ENCODE peak calls at places on chromosomes 3 and 15, in five cellular contexts. V is ovary, J is body of pancreas, O is esophagus muscularis mucosa, Q is upper lobe of left lung. F is an unnamed sample.

GRCh38 chr3:7205535-7206331 is 344.8 kb downstream of the GRM7 start:
- DNase-seq in J (no peak), O (no peak), V (no peak), Q (no peak), F (no peak)

GRCh38 chr3:61526307-61526706 is 35.1 kb upstream of the PTPRG start:
- DNase-seq in V (no peak), Q (no peak), J (no peak), O (no peak), F (no peak)

GRCh38 chr3:17605032-17605431 is 137.4 kb downstream of the TBC1D5 start:
- DNase-seq in J (no peak), Q (no peak), O (no peak), V (no peak), F (no peak)

GRCh38 chr15:69813881-69814280 is 283.8 kb downstream of the TLE3 start:
- DNase-seq in Q (no peak), O (no peak), V (no peak), J (no peak), F (no peak)

GRCh38 chr15:85579957-85580694 is 199.7 kb downstream of the AKAP13 start:
- DNase-seq in J (peak), O (no peak), Q (no peak), V (no peak), F (peak)

GRCh38 chr15:63407612-63408011 is 26.0 kb upstream of the CA12 start:
- DNase-seq in Q (no peak), V (no peak), O (no peak), J (no peak), F (no peak)

GRCh38 chr3:184227481-184227935 is 1.9 kb upstream of the VWA5B2 start:
- DNase-seq in O (no peak), Q (no peak), V (no peak), J (no peak), F (peak)

GRCh38 chr3:24192004-24192403 is 246.9 kb downstream of the NR1D2 start:
- DNase-seq in V (no peak), J (no peak), O (no peak), Q (no peak), F (no peak)

GRCh38 chr3:107767897-107768605 is 245.3 kb downstream of the BBX start:
- DNase-seq in J (no peak), O (no peak), V (no peak), Q (no peak), F (peak)

GRCh38 chr3:167110906-167111305 is 269.2 kb downstream of the ZBBX start:
- DNase-seq in Q (no peak), J (no peak), V (no peak), O (no peak), F (no peak)

GRCh38 chr15:72116680-72117447 is 1.1 kb downstream of the MYO9A start:
- DNase-seq in Q (no peak), O (no peak), V (no peak), J (peak), F (peak)

GRCh38 chr15:72113347-72114031 is 4.5 kb downstream of the MYO9A start:
- DNase-seq in V (no peak), J (no peak), Q (no peak), O (no peak), F (no peak)

GRCh38 chr15:72117698-72118399 is at the start of gene MYO9A:
- DNase-seq in O (peak), V (peak), J (peak), Q (peak), F (peak)

GRCh38 chr15:72117448-72117697 is 577 bp downstream of the MYO9A start:
- DNase-seq in O (peak), Q (peak), J (peak), V (peak), F (peak)

GRCh38 chr15:72118400-72118978 is at the start of gene SENP8:
- DNase-seq in V (no peak), J (no peak), O (peak), Q (peak), F (no peak)
- TF ChIP-seq POLR2A in V (peak), J (no peak), O (no peak), Q (no peak), F (no peak)

GRCh38 chr3:189119947-189120346 is 51.8 kb upstream of the TPRG1 start:
- DNase-seq in V (no peak), O (no peak), Q (no peak), J (no peak), F (no peak)

GRCh38 chr3:189122120-189122519 is 49.7 kb upstream of the TPRG1 start:
- DNase-seq in Q (no peak), J (no peak), V (no peak), O (no peak), F (no peak)

GRCh38 chr3:189123595-189124387 is 48.0 kb upstream of the TPRG1 start:
- DNase-seq in Q (peak), O (peak), V (peak), J (peak), F (peak)

GRCh38 chr3:189121088-189121487 is 50.7 kb upstream of the TPRG1 start:
- DNase-seq in J (no peak), V (no peak), Q (no peak), O (no peak), F (no peak)

DNA sequence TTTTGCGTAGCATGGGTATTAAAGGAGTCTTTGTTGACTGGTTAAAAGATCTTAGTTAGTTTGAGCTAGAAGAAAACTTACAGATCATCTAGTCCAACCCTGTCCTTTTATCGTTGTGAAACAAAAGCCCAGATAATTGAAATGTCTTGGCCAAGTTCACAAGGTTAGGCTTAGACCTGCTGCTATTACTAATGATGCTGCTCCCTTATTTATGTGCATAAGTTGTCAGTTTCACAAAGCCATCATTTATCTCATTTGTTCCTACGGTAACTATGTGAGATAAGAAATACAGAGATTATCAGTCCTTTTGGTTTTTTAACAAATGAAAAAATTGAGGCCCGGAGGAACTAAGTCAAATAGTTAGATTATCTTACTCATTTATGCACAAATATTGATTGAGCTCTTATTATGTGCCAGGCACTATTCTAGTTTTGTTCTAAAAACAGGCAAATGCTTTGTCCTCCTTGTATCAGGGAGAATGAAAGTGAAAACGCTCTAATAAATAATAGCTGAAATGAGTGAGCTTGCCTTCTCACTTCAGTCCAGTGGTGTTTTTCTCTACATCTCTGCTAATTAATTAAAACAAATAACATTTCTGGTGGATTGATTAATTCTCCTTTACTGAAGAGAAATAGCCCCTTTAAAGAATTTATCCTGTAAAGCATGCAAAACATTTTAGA is 49.1 kb upstream of the TPRG1 start:
- DNase-seq in Q (no peak), V (no peak), O (no peak), J (no peak), F (no peak)
- H3K4me3 ChIP-seq in Q (no peak), V (no peak), O (peak), J (no peak), F (no peak)

GRCh38 chr3:143135150-143135549 is 15.6 kb downstream of the CHST2 start:
- DNase-seq in V (no peak), Q (no peak), J (no peak), O (no peak), F (no peak)
- TF ChIP-seq CTCF in V (no peak), Q (no peak), J (no peak), O (no peak), F (no peak)

DNA sequence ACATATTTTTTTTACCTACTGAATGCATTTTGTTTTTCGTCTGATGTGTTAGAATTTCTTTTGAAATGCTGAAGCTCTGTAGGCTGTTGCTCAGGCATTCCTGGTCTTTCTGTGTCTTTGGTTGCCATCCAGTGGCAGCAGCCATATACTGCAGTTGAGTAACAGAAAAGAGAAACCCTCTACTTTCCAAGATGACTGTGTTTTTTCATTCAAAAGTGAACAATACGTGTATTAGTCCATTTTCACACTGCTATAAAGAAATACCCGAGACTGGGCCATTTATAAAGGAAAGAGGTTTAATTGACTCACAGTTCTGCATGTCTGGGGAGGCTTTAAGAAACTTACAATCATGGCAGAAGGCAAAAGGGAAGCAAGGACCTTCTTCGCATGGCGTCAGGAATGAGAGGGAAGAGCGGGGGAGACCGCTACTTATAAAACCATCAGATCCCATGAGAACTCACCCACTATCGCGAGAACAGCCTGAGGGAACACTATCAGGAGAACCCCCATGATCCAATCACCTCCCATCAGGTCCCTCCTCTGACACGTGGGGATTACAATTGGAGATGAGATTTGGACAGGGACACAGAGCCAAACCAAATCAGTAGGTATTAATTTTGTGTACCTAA is 4.7 kb upstream of the GOLGA8B start:
- DNase-seq in V (peak), O (no peak), Q (no peak), J (peak), F (peak)
- TF ChIP-seq POLR2A in V (peak), O (no peak), Q (peak), J (no peak), F (peak)

DNA sequence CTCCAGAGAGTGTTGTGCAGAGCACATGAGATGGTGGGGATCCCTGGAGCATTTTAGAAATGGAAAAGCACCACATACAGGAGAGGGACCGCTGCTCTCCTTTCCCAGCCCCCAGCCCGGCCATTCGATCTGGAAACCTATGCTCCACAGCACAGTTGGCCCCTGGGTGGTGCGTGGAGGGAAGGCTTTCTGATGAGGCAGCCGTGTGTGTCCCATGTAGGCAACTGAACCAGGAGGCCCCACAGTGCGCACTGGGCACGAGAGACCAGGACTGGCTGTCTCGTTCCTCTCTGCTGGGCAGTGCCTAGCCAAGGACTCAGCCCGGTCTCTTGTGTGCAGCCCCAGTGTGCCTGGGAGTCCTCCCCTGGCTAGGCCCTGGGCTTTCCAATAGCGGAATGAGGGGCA is 39.1 kb downstream of the CHDH start:
- DNase-seq in V (no peak), J (no peak), Q (no peak), O (no peak), F (no peak)
- H3K4me3 ChIP-seq in V (no peak), J (no peak), Q (no peak), O (no peak), F (no peak)